ENCODE peak calls at places on chromosome 4, in four cellular contexts. G, N, I and L are unnamed samples.

GRCh38 chr4:54930226-54930625 is 195.2 kb downstream of the KDR start:
- DNase-seq in G (no peak), N (peak; percentile 20), I (no peak), L (peak; percentile 65)

GRCh38 chr4:122636697-122637096 is 15.8 kb upstream of the IL21 start:
- DNase-seq in G (no peak), N (no peak), I (no peak), L (no peak)

GRCh38 chr4:62717144-62717543 is 1517.0 kb downstream of the ADGRL3 start:
- DNase-seq in G (no peak), N (no peak), I (no peak), L (no peak)

GRCh38 chr4:53066155-53066554 is 204.0 kb downstream of the RASL11B start:
- DNase-seq in G (no peak), N (no peak), I (no peak), L (no peak)

GRCh38 chr4:88897180-88897579 is 159.8 kb downstream of the FAM13A start:
- DNase-seq in G (no peak), N (no peak), I (no peak), L (no peak)

GRCh38 chr4:55071951-55072350 is 53.4 kb downstream of the KDR start:
- DNase-seq in G (no peak), N (no peak), I (no peak), L (no peak)

GRCh38 chr4:15004701-15005301 is 2.5 kb downstream of the CPEB2 start:
- DNase-seq in G (peak; percentile 8), N (peak; percentile 82), I (peak; percentile 13), L (peak; percentile 72)

GRCh38 chr4:114026447-114026846 is 47.0 kb upstream of the ARSJ start:
- DNase-seq in G (peak; percentile 38), N (no peak), I (no peak), L (no peak)

GRCh38 chr4:41631538-41631937 is 93.6 kb downstream of the LIMCH1 start:
- DNase-seq in G (no peak), N (no peak), I (no peak), L (no peak)

GRCh38 chr4:10917475-10918103 is 233.0 kb upstream of the CLNK start:
- DNase-seq in G (peak; percentile 77), N (no peak), I (no peak), L (no peak)

GRCh38 chr4:145061325-145061920 is 36.6 kb downstream of the ANAPC10 start:
- DNase-seq in G (peak; percentile 14), N (peak; percentile 37), I (no peak), L (peak; percentile 14)

GRCh38 chr4:19438228-19438627 is 813.5 kb upstream of the SLIT2 start:
- DNase-seq in G (no peak), N (no peak), I (no peak), L (no peak)

GRCh38 chr4:142222127-142222526 is 585.7 kb downstream of the IL15 start:
- DNase-seq in G (no peak), N (no peak), I (no peak), L (no peak)

GRCh38 chr4:120299631-120300030 is 233.0 kb upstream of the MAD2L1 start:
- DNase-seq in G (peak; percentile 64), N (no peak), I (no peak), L (no peak)